ENCODE peak calls at places on chromosomes 12 and 14, in ten cellular contexts. T is CMK; Q is CD8-positive, alpha-beta T cell; L is neural progenitor cell; I is HEK293T; A is T follicular helper cell; W is psoas muscle; S is HT-29; R is A549; C is endodermal cell. K is an unnamed sample.

GRCh38 chr12:71356569-71356968 is 83.0 kb upstream of the LGR5 start:
- DNase-seq in T (no peak), Q (no peak), L (no peak), I (no peak), A (no peak), W (no peak), S (no peak), R (no peak), C (no peak), K (no peak)

GRCh38 chr12:27272375-27273028 is 28.4 kb downstream of the STK38L start:
- DNase-seq in T (no peak), Q (no peak), L (no peak), I (no peak), A (no peak), W (no peak), S (peak), R (no peak), C (no peak), K (no peak)

GRCh38 chr14:70622111-70622712 is 19.5 kb upstream of the TTC9 start:
- DNase-seq in T (no peak), Q (no peak), L (peak), I (peak), A (peak), W (no peak), S (peak), R (peak), C (peak), K (peak)

GRCh38 chr14:36971263-36971855 is 201.0 kb downstream of the SLC25A21 start:
- DNase-seq in T (no peak), Q (no peak), L (no peak), I (no peak), A (no peak), W (no peak), S (no peak), R (no peak), C (no peak), K (no peak)

GRCh38 chr14:23373041-23373440 is 432 bp downstream of the IL25 start:
- DNase-seq in T (no peak), Q (no peak), L (no peak), I (no peak), A (no peak), W (no peak), S (no peak), R (no peak), C (no peak), K (no peak)

GRCh38 chr12:54716284-54716683 is 68.1 kb upstream of the DCD start:
- DNase-seq in T (no peak), Q (no peak), L (no peak), I (no peak), A (no peak), W (no peak), S (no peak), R (no peak), C (no peak), K (no peak)

GRCh38 chr12:108714866-108715265 is 16.5 kb downstream of the CORO1C start:
- DNase-seq in T (no peak), Q (no peak), L (no peak), I (no peak), A (no peak), W (no peak), S (no peak), R (no peak), C (no peak), K (no peak)

GRCh38 chr12:110813298-110813697 is 33.5 kb upstream of the CCDC63 start:
- DNase-seq in T (no peak), Q (no peak), L (peak), I (no peak), A (no peak), W (no peak), S (no peak), R (no peak), C (peak), K (no peak)

GRCh38 chr12:9404469-9405260 is 196.5 kb upstream of the PZP start:
- DNase-seq in T (no peak), Q (no peak), L (peak), I (no peak), A (peak), W (peak), S (no peak), R (no peak), C (peak), K (peak)

GRCh38 chr12:80681287-80681686 is 26.1 kb upstream of the MYF6 start:
- DNase-seq in T (no peak), Q (no peak), L (no peak), I (no peak), A (no peak), W (no peak), S (no peak), R (no peak), C (no peak), K (no peak)

GRCh38 chr12:128286970-128287369 is 20.0 kb downstream of the TMEM132C start:
- DNase-seq in T (no peak), Q (no peak), L (no peak), I (no peak), A (no peak), W (no peak), S (no peak), R (no peak), C (no peak), K (no peak)

GRCh38 chr12:131124487-131125280 is 171.0 kb downstream of the ADGRD1 start:
- DNase-seq in T (no peak), Q (no peak), L (no peak), I (no peak), A (no peak), W (no peak), S (no peak), R (no peak), C (no peak), K (no peak)

GRCh38 chr14:36582011-36582873 is at the start of gene NKX2-8:
- DNase-seq in T (no peak), Q (no peak), L (peak), I (peak), A (no peak), W (no peak), S (no peak), R (peak), C (peak), K (peak)

GRCh38 chr14:91867316-91867988 is at the start of gene TC2N:
- DNase-seq in T (no peak), Q (no peak), L (no peak), I (no peak), A (no peak), W (no peak), S (no peak), R (no peak), C (no peak), K (no peak)

GRCh38 chr14:60171690-60172089 is 6.5 kb upstream of the DHRS7 start:
- DNase-seq in T (no peak), Q (no peak), L (no peak), I (no peak), A (no peak), W (no peak), S (no peak), R (no peak), C (no peak), K (no peak)

GRCh38 chr12:101076940-101077351 is 133.1 kb downstream of the SLC5A8 start:
- DNase-seq in T (no peak), Q (no peak), L (no peak), I (no peak), A (no peak), W (no peak), S (no peak), R (no peak), C (peak), K (no peak)

GRCh38 chr12:43057561-43057960 is 468.0 kb upstream of the PRICKLE1 start:
- DNase-seq in T (no peak), Q (no peak), L (no peak), I (no peak), A (no peak), W (no peak), S (no peak), R (no peak), C (no peak), K (no peak)

GRCh38 chr12:14892726-14893442 is 7.2 kb upstream of the MGP start:
- DNase-seq in T (no peak), Q (no peak), L (peak), I (no peak), A (no peak), W (peak), S (peak), R (peak), C (no peak), K (no peak)

GRCh38 chr14:98689936-98690335 is 582.1 kb downstream of the BCL11B start:
- DNase-seq in T (no peak), Q (no peak), L (no peak), I (no peak), A (no peak), W (no peak), S (no peak), R (no peak), C (no peak), K (no peak)

GRCh38 chr14:100065161-100065871 is at the start of gene EVL:
- DNase-seq in T (no peak), Q (peak), L (no peak), I (no peak), A (peak), W (no peak), S (no peak), R (no peak), C (no peak), K (no peak)

GRCh38 chr14:74326369-74327152 is 21.7 kb upstream of the VRTN start:
- DNase-seq in T (no peak), Q (no peak), L (peak), I (no peak), A (no peak), W (no peak), S (no peak), R (no peak), C (peak), K (no peak)

GRCh38 chr12:128795530-128796361 is 28.0 kb downstream of the SLC15A4 start:
- DNase-seq in T (no peak), Q (no peak), L (no peak), I (no peak), A (no peak), W (no peak), S (no peak), R (no peak), C (no peak), K (no peak)

GRCh38 chr12:22064968-22065367 is 18.9 kb downstream of the CMAS start:
- DNase-seq in T (no peak), Q (no peak), L (no peak), I (no peak), A (no peak), W (no peak), S (no peak), R (no peak), C (no peak), K (no peak)

GRCh38 chr12:64635356-64635998 is 25.2 kb downstream of the RASSF3 start:
- DNase-seq in T (no peak), Q (no peak), L (no peak), I (no peak), A (no peak), W (no peak), S (no peak), R (no peak), C (no peak), K (no peak)

GRCh38 chr12:91854725-91855124 is 290.9 kb downstream of the BTG1 start:
- DNase-seq in T (no peak), Q (no peak), L (no peak), I (no peak), A (no peak), W (no peak), S (no peak), R (no peak), C (no peak), K (no peak)

GRCh38 chr14:47665337-47666134 is 9.9 kb downstream of the MDGA2 start:
- DNase-seq in T (no peak), Q (no peak), L (no peak), I (no peak), A (no peak), W (no peak), S (no peak), R (no peak), C (no peak), K (no peak)

GRCh38 chr14:95256011-95256775 is 63.5 kb downstream of the CLMN start:
- DNase-seq in T (no peak), Q (no peak), L (peak), I (no peak), A (no peak), W (no peak), S (no peak), R (no peak), C (peak), K (no peak)

GRCh38 chr12:95977764-95978305 is 18.3 kb downstream of the HAL start:
- DNase-seq in T (no peak), Q (no peak), L (no peak), I (no peak), A (no peak), W (no peak), S (no peak), R (no peak), C (no peak), K (no peak)

GRCh38 chr14:103607822-103608221 is 21.2 kb upstream of the KLC1 start:
- DNase-seq in T (no peak), Q (no peak), L (no peak), I (no peak), A (no peak), W (no peak), S (no peak), R (no peak), C (no peak), K (no peak)

GRCh38 chr12:4974217-4974616 is 64.5 kb downstream of the KCNA1 start:
- DNase-seq in T (no peak), Q (no peak), L (no peak), I (no peak), A (no peak), W (no peak), S (no peak), R (no peak), C (no peak), K (no peak)

GRCh38 chr12:103462675-103463074 is 33.1 kb downstream of the C12orf42 start:
- DNase-seq in T (no peak), Q (no peak), L (no peak), I (no peak), A (no peak), W (no peak), S (no peak), R (no peak), C (no peak), K (no peak)

GRCh38 chr14:53011053-53011462 is 60.2 kb upstream of the FERMT2 start:
- DNase-seq in T (no peak), Q (no peak), L (peak), I (no peak), A (no peak), W (peak), S (no peak), R (peak), C (peak), K (no peak)

GRCh38 chr12:114764516-114764915 is 80.5 kb upstream of the TBX3 start:
- DNase-seq in T (no peak), Q (no peak), L (peak), I (no peak), A (no peak), W (no peak), S (no peak), R (no peak), C (no peak), K (no peak)

GRCh38 chr12:105377077-105377476 is 46.6 kb downstream of the C12orf75 start:
- DNase-seq in T (no peak), Q (no peak), L (no peak), I (no peak), A (no peak), W (no peak), S (no peak), R (no peak), C (peak), K (no peak)

GRCh38 chr12:83893101-83893500 is 1019.5 kb downstream of the SLC6A15 start:
- DNase-seq in T (no peak), Q (no peak), L (no peak), I (no peak), A (no peak), W (no peak), S (no peak), R (no peak), C (no peak), K (no peak)

GRCh38 chr12:91818236-91819131 is 327.2 kb downstream of the BTG1 start:
- DNase-seq in T (no peak), Q (no peak), L (peak), I (no peak), A (no peak), W (no peak), S (no peak), R (no peak), C (no peak), K (no peak)

GRCh38 chr14:73753043-73753886 is 39.1 kb upstream of the PNMA1 start:
- DNase-seq in T (peak), Q (no peak), L (no peak), I (no peak), A (peak), W (no peak), S (peak), R (no peak), C (peak), K (no peak)